ENCODE peak calls at places on chromosomes 4 and X, in ten cellular contexts. J is activated naive CD8-positive, alpha-beta T cell treated with anti-CD3 and anti-CD28 coated beads, Interleukin-2, amount 50 U/mL, for 24 hours; D is activated CD4-positive, alpha-beta T cell treated with anti-CD3 and anti-CD28 coated beads for 36 hours; T is HepG2; K is naive thymus-derived CD4-positive, alpha-beta T cell; C is stimulated activated naive CD8-positive, alpha-beta T cell treated with anti-CD3 and anti-CD28 coated beads, Interleukin-15, Interleukin-2, amounts not matched to agents 100 U/mL and 50 U/mL, for 24 hours; F is T-cell; R is heart right ventricle; G is central memory CD8-positive, alpha-beta T cell; S is CD4-positive, CD25-positive, alpha-beta regulatory T cell. H is an unnamed sample.

GRCh38 chr4:182835006-182835740 is 82.0 kb downstream of the DCTD start:
- ATAC-seq in J (no peak), D (no peak), T (peak), K (no peak), C (no peak), F (no peak), R (no peak), G (no peak), S (no peak), H (no peak)

GRCh38 chr4:75015627-75016026 is 82.7 kb downstream of the PARM1 start:
- ATAC-seq in J (no peak), D (no peak), T (no peak), K (no peak), C (no peak), F (no peak), R (peak), G (no peak), S (no peak), H (no peak)

GRCh38 chr4:1008840-1009646 is 2.4 kb upstream of the FGFRL1 start:
- ATAC-seq in J (no peak), D (no peak), T (peak), K (no peak), C (no peak), F (peak), R (no peak), G (peak), S (no peak), H (peak)

GRCh38 chr4:25680580-25680979 is 24.9 kb downstream of the SLC34A2 start:
- ATAC-seq in J (no peak), D (no peak), T (no peak), K (no peak), C (no peak), F (no peak), R (no peak), G (no peak), S (no peak), H (no peak)

GRCh38 chr4:152776352-152776751 is 3.2 kb downstream of the TIGD4 start:
- ATAC-seq in J (no peak), D (no peak), T (no peak), K (no peak), C (no peak), F (no peak), R (no peak), G (no peak), S (no peak), H (no peak)

GRCh38 chr4:183107891-183108459 is 8.9 kb downstream of the WWC2 start:
- ATAC-seq in J (no peak), D (no peak), T (no peak), K (no peak), C (no peak), F (no peak), R (no peak), G (no peak), S (no peak), H (no peak)

GRCh38 chrX:132520792-132521191 is 32.0 kb upstream of the MBNL3 start:
- ATAC-seq in J (no peak), D (no peak), T (no peak), K (no peak), C (no peak), F (no peak), R (no peak), G (no peak), S (no peak), H (no peak)

GRCh38 chr4:74919783-74920182 is 13.1 kb upstream of the PARM1 start:
- ATAC-seq in J (no peak), D (no peak), T (no peak), K (no peak), C (no peak), F (no peak), R (no peak), G (no peak), S (no peak), H (no peak)

GRCh38 chrX:135596495-135596894 is 76.0 kb downstream of the INTS6L start:
- ATAC-seq in J (no peak), D (peak), T (peak), K (peak), C (no peak), F (no peak), R (no peak), G (no peak), S (peak), H (peak)

GRCh38 chr4:57442834-57443291 is 332.7 kb upstream of the IGFBP7 start:
- ATAC-seq in J (no peak), D (no peak), T (peak), K (no peak), C (no peak), F (no peak), R (peak), G (no peak), S (no peak), H (no peak)

GRCh38 chrX:154322890-154323289 is 27.3 kb downstream of the TKTL1 start:
- ATAC-seq in J (no peak), D (no peak), T (no peak), K (no peak), C (no peak), F (no peak), R (no peak), G (no peak), S (no peak), H (no peak)

GRCh38 chr4:180810581-180810980 is 1432.6 kb upstream of the TENM3 start:
- ATAC-seq in J (no peak), D (no peak), T (no peak), K (no peak), C (no peak), F (no peak), R (no peak), G (no peak), S (no peak), H (no peak)

GRCh38 chrX:14802943-14803710 is 69.7 kb downstream of the FANCB start:
- ATAC-seq in J (no peak), D (peak), T (no peak), K (no peak), C (no peak), F (no peak), R (no peak), G (no peak), S (no peak), H (no peak)

H was measured in activated T-helper 17 cell treated with anti-CD3 and anti-CD28 coated beads, Interleukin-2, amount 50 U/mL, for 72 hours.